ENCODE peak calls at places on chromosomes 6 and 20, in five cellular contexts. U is fibroblast of lung, O is upper lobe of right lung, D is foreskin fibroblast, P is ascending aorta. X is an unnamed sample.

GRCh38 chr6:111417181-111417585 is 65.8 kb downstream of the REV3L start:
- DNase-seq in U (peak), O (no peak), D (no peak), P (no peak), X (no peak)

GRCh38 chr6:74979065-74979766 is 226.6 kb downstream of the COL12A1 start:
- DNase-seq in U (no peak), O (no peak), D (no peak), P (no peak), X (no peak)

GRCh38 chr6:15585936-15586335 is 76.9 kb downstream of the DTNBP1 start:
- DNase-seq in U (no peak), O (no peak), D (no peak), P (no peak), X (no peak)

GRCh38 chr6:12296255-12296573 is 6.1 kb downstream of the EDN1 start:
- DNase-seq in U (peak), O (no peak), D (peak), P (no peak), X (peak)

GRCh38 chr20:17849901-17850673 is 118.5 kb downstream of the SNX5 start:
- DNase-seq in U (peak), O (peak), D (peak), P (peak), X (peak)

GRCh38 chr6:154984146-154984545 is 11.0 kb upstream of the TIAM2 start:
- DNase-seq in U (peak), O (no peak), D (no peak), P (no peak), X (no peak)

GRCh38 chr6:138527376-138528092 is 28.2 kb upstream of the NHSL1 start:
- DNase-seq in U (peak), O (no peak), D (no peak), P (no peak), X (no peak)

GRCh38 chr20:8423482-8423881 is 291.4 kb downstream of the PLCB1 start:
- DNase-seq in U (no peak), O (no peak), D (no peak), P (no peak), X (no peak)

GRCh38 chr6:139361211-139361610 is 13.2 kb downstream of the CITED2 start:
- DNase-seq in U (no peak), O (no peak), D (no peak), P (no peak), X (no peak)

GRCh38 chr20:24634855-24635254 is 165.4 kb downstream of the SYNDIG1 start:
- DNase-seq in U (peak), O (no peak), D (peak), P (no peak), X (no peak)

GRCh38 chr6:37021356-37022129 is 16.1 kb downstream of the FGD2 start:
- DNase-seq in U (peak), O (no peak), D (peak), P (no peak), X (no peak)

GRCh38 chr20:2657241-2657640 is 4.8 kb downstream of the NOP56 start:
- DNase-seq in U (no peak), O (no peak), D (no peak), P (no peak), X (no peak)

GRCh38 chr6:33207569-33208088 is 671 bp upstream of the RING1 start:
- DNase-seq in U (peak), O (peak), D (no peak), P (no peak), X (no peak)

GRCh38 chr6:44932651-44933091 is 395.5 kb upstream of the RUNX2 start:
- DNase-seq in U (no peak), O (no peak), D (no peak), P (no peak), X (no peak)

GRCh38 chr20:32823078-32823477 is 3.3 kb downstream of the MAPRE1 start:
- DNase-seq in U (peak), O (no peak), D (peak), P (no peak), X (no peak)

GRCh38 chr6:97850458-97851218 is 567.6 kb upstream of the MMS22L start:
- DNase-seq in U (peak), O (no peak), D (peak), P (no peak), X (no peak)

GRCh38 chr6:21845018-21845417 is 251.5 kb downstream of the SOX4 start:
- DNase-seq in U (no peak), O (no peak), D (no peak), P (no peak), X (no peak)

GRCh38 chr20:47276251-47276650 is 80.2 kb downstream of the ZMYND8 start:
- DNase-seq in U (no peak), O (no peak), D (no peak), P (no peak), X (no peak)

GRCh38 chr6:72894091-72894490 is 272.2 kb downstream of the KCNQ5 start:
- DNase-seq in U (peak), O (no peak), D (no peak), P (no peak), X (no peak)

GRCh38 chr6:157635388-157636244 is 187.4 kb upstream of the SNX9 start:
- DNase-seq in U (peak), O (no peak), D (no peak), P (no peak), X (no peak)

GRCh38 chr6:63816979-63817436 is 181.4 kb downstream of the PHF3 start:
- DNase-seq in U (no peak), O (no peak), D (no peak), P (no peak), X (no peak)

GRCh38 chr6:28653876-28654275 is 128.2 kb downstream of the GPX5 start:
- DNase-seq in U (no peak), O (no peak), D (no peak), P (no peak), X (no peak)

GRCh38 chr6:399785-400517 is 8.4 kb downstream of the IRF4 start:
- DNase-seq in U (no peak), O (no peak), D (no peak), P (no peak), X (no peak)

GRCh38 chr20:59779656-59780380 is 153.6 kb downstream of the SYCP2 start:
- DNase-seq in U (no peak), O (no peak), D (no peak), P (no peak), X (peak)

GRCh38 chr6:107665386-107665785 is 158.7 kb downstream of the SCML4 start:
- DNase-seq in U (peak), O (no peak), D (no peak), P (no peak), X (no peak)

GRCh38 chr6:129501401-129502051 is 208.5 kb downstream of the ARHGAP18 start:
- DNase-seq in U (peak), O (peak), D (peak), P (peak), X (peak)

GRCh38 chr20:32484221-32485125 is 100.7 kb downstream of the NOL4L start:
- DNase-seq in U (peak), O (no peak), D (no peak), P (no peak), X (peak)

GRCh38 chr6:4815584-4815983 is 39.4 kb downstream of the CDYL start:
- DNase-seq in U (no peak), O (no peak), D (no peak), P (no peak), X (no peak)
- H3K4me3 ChIP-seq in U (no peak), O (no peak), D (no peak), P (no peak), X (no peak)

GRCh38 chr6:43588194-43588593 is 12.2 kb downstream of the POLH start:
- DNase-seq in U (no peak), O (no peak), D (no peak), P (no peak), X (no peak)

DNA sequence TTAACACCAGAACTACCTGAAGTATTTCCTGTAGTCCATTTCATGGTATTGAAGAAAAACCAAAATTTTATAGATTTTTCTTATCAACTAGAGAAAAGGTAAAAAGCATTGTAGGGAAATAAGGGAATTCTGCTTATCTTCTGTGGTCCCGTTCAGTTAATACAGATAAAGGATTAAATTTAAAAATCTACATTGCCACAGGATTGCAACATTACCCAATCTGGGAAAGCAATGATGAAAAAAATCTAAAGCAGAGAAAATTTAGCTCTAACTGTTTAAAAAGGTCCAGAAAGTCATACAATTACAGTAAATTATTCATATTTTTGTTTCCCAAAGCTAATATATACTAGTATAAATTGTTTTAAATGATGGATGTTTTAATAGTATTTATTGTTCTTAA is 18.0 kb downstream of the POLH start:
- DNase-seq in U (no peak), O (no peak), D (no peak), P (no peak), X (no peak)
- TF ChIP-seq CTCF in U (no peak), O (no peak), D (no peak), P (no peak), X (no peak)

GRCh38 chr20:53500651-53501050 is 93.0 kb downstream of the ZNF217 start:
- DNase-seq in U (no peak), O (no peak), D (no peak), P (no peak), X (no peak)

GRCh38 chr20:53502820-53503219 is 90.8 kb downstream of the ZNF217 start:
- DNase-seq in U (no peak), O (no peak), D (no peak), P (no peak), X (no peak)

DNA sequence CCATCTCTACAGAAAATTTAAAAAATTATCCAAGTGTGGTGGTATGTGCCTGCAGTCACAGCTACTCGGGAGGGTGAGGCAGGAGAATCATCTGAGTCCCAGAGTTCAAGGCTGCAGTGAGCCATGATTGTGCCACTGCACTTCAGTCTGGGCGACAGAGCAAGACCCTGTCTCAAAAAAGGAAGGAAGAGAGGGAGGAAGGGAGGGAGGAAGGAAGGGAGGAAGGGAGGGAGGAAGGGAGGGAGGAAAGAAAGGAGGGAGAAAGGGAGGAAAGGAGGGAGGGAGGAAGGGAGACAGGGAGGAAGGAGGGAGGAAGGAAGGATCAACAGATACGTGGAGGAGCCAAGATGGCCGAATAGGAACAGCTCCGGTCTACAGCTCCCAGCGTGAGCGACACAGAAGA is 90.1 kb downstream of the ZNF217 start:
- DNase-seq in U (no peak), O (no peak), D (no peak), P (no peak), X (no peak)
- H3K4me3 ChIP-seq in U (no peak), O (no peak), D (no peak), P (no peak), X (peak)

GRCh38 chr6:150600302-150601017 is 775 bp downstream of the PLEKHG1 start:
- DNase-seq in U (peak), O (peak), D (peak), P (peak), X (peak)
- TF ChIP-seq CTCF in U (peak), O (peak), D (peak), P (peak), X (peak)

DNA sequence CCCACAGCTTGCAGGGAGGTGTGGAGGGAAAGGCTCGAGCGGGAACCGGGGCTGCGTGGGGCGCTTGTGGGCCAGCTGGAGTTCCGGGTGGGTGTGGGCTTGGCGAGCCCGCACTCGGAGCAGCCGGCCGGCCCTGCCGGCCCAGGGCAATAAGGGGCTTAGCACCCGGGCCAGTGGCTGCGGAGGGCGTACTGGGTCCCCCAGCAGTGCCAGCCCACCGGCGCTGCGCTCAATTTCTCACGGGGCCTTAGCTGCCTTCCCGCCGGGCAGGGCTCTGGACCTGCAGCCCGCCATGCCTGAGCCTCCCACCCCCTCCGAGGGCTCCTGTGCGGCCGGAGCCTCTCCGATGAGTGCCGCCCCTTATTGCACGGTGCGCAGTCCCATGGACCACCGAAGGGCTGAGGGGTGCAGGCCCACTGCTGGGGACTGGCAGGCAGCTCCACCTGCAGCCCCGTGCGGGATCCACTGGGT is 1242.2 kb upstream of the EYS start:
- DNase-seq in U (no peak), O (no peak), D (no peak), P (no peak), X (no peak)
- H3K4me3 ChIP-seq in U (no peak), O (no peak), D (no peak), P (no peak), X (no peak)

GRCh38 chr20:12358006-12358654 is 440.4 kb downstream of the BTBD3 start:
- DNase-seq in U (no peak), O (no peak), D (no peak), P (no peak), X (no peak)
- TF ChIP-seq CTCF in U (peak), O (peak), D (no peak), P (no peak), X (peak)

X was measured in RWPE2.